ENCODE peak calls at places on chromosomes 1 and 21, in ten cellular contexts. C is upper lobe of right lung; W is NT2/D1; K is breast epithelium; L is kidney; N is CD8-positive, alpha-beta memory T cell; R is OCI-LY7; P is stomach; Y is transverse colon; F is iPS DF 6.9. H is an unnamed sample.
A peak's percentile ranks its signal among the peaks of the same experiment; 100 is the strongest.

GRCh38 chr1:243315933-243316332 is 60.1 kb downstream of the SDCCAG8 start:
- DNase-seq in C (no peak), W (no peak), K (no peak), L (no peak), N (no peak), R (no peak), P (no peak), Y (no peak), F (no peak), H (no peak)

GRCh38 chr21:25507522-25507921 is 99.8 kb downstream of the MRPL39 start:
- DNase-seq in C (no peak), W (no peak), K (no peak), L (no peak), N (no peak), R (no peak), P (no peak), Y (no peak), F (no peak), H (no peak)

GRCh38 chr1:37808369-37809319 is 636 bp upstream of the YRDC start:
- DNase-seq in C (peak; percentile 90), W (no peak), K (peak; percentile 30), L (peak; percentile 80), N (no peak), R (peak; percentile 37), P (peak; percentile 78), Y (peak; percentile 79), F (no peak), H (no peak)

GRCh38 chr21:38027901-38028300 is 111.6 kb upstream of the KCNJ6 start:
- DNase-seq in C (no peak), W (no peak), K (no peak), L (no peak), N (no peak), R (no peak), P (no peak), Y (no peak), F (no peak), H (no peak)

GRCh38 chr1:175889848-175890247 is 146.5 kb upstream of the TNR start:
- DNase-seq in C (no peak), W (no peak), K (no peak), L (no peak), N (no peak), R (no peak), P (no peak), Y (no peak), F (no peak), H (no peak)

GRCh38 chr1:97898948-97899347 is 21.9 kb downstream of the DPYD start:
- DNase-seq in C (no peak), W (no peak), K (no peak), L (no peak), N (no peak), R (no peak), P (no peak), Y (no peak), F (no peak), H (no peak)

GRCh38 chr1:180365039-180365438 is 135.0 kb downstream of the LHX4 start:
- DNase-seq in C (no peak), W (peak; percentile 15), K (no peak), L (no peak), N (no peak), R (peak; percentile 10), P (no peak), Y (no peak), F (no peak), H (no peak)

GRCh38 chr1:221913351-221913750 is 171.5 kb upstream of the DUSP10 start:
- DNase-seq in C (no peak), W (no peak), K (no peak), L (no peak), N (no peak), R (no peak), P (no peak), Y (no peak), F (no peak), H (no peak)

GRCh38 chr1:194952171-194952570 is 1656.1 kb downstream of the KCNT2 start:
- DNase-seq in C (no peak), W (no peak), K (no peak), L (no peak), N (no peak), R (no peak), P (no peak), Y (no peak), F (no peak), H (no peak)

GRCh38 chr1:158638905-158639304 is 33.8 kb downstream of the OR10Z1 start:
- DNase-seq in C (no peak), W (no peak), K (no peak), L (no peak), N (no peak), R (no peak), P (no peak), Y (no peak), F (no peak), H (no peak)

GRCh38 chr1:167627865-167628641 is 2.0 kb upstream of the RCSD1 start:
- DNase-seq in C (no peak), W (no peak), K (no peak), L (no peak), N (peak; percentile 79), R (peak; percentile 96), P (peak; percentile 60), Y (peak; percentile 67), F (no peak), H (peak; percentile 86)

GRCh38 chr21:37956772-37957171 is 40.5 kb upstream of the KCNJ6 start:
- DNase-seq in C (no peak), W (no peak), K (no peak), L (no peak), N (no peak), R (no peak), P (no peak), Y (no peak), F (no peak), H (no peak)

GRCh38 chr21:34004013-34004938 is 69.1 kb upstream of the MRPS6 start:
- DNase-seq in C (no peak), W (no peak), K (peak; percentile 71), L (no peak), N (no peak), R (no peak), P (no peak), Y (no peak), F (no peak), H (no peak)

GRCh38 chr1:197972406-197972805 is 55.2 kb downstream of the LHX9 start:
- DNase-seq in C (no peak), W (no peak), K (no peak), L (no peak), N (no peak), R (no peak), P (no peak), Y (no peak), F (no peak), H (no peak)

GRCh38 chr21:38796426-38796825 is 9.3 kb upstream of the ETS2 start:
- DNase-seq in C (no peak), W (no peak), K (no peak), L (peak; percentile 54), N (no peak), R (no peak), P (no peak), Y (no peak), F (no peak), H (no peak)

GRCh38 chr1:58900401-58900800 is 116.6 kb upstream of the JUN start:
- DNase-seq in C (no peak), W (no peak), K (no peak), L (no peak), N (no peak), R (no peak), P (no peak), Y (no peak), F (no peak), H (no peak)
- H3K4me1 ChIP-seq in C (peaks cover 69% of the 10 kb centered on the region), W (peaks cover 13% of the 10 kb centered on the region), K (no peaks in the 10 kb centered on the region), L (peaks cover 23% of the 10 kb centered on the region), N (peaks cover 21% of the 10 kb centered on the region), R (no peaks in the 10 kb centered on the region), P (peaks cover 50% of the 10 kb centered on the region), Y (peaks cover 59% of the 10 kb centered on the region), F (peaks cover 1% of the 10 kb centered on the region), H (peaks cover 21% of the 10 kb centered on the region)

GRCh38 chr21:14945176-14945575 is 119.6 kb downstream of the NRIP1 start:
- DNase-seq in C (no peak), W (no peak), K (no peak), L (no peak), N (no peak), R (no peak), P (no peak), Y (no peak), F (no peak), H (no peak)
- H3K4me1 ChIP-seq in C (peaks cover 9% of the 10 kb centered on the region), W (no peaks in the 10 kb centered on the region), K (no peaks in the 10 kb centered on the region), L (peaks cover 3% of the 10 kb centered on the region), N (no peaks in the 10 kb centered on the region), R (no peaks in the 10 kb centered on the region), P (no peaks in the 10 kb centered on the region), Y (no peaks in the 10 kb centered on the region), F (no peaks in the 10 kb centered on the region), H (no peaks in the 10 kb centered on the region)

GRCh38 chr1:154783976-154784375 is 86.1 kb downstream of the KCNN3 start:
- DNase-seq in C (no peak), W (no peak), K (no peak), L (no peak), N (no peak), R (no peak), P (no peak), Y (no peak), F (no peak), H (no peak)

GRCh38 chr1:154788241-154788870 is 81.7 kb downstream of the KCNN3 start:
- DNase-seq in C (peak; percentile 9), W (no peak), K (no peak), L (no peak), N (no peak), R (no peak), P (no peak), Y (no peak), F (no peak), H (no peak)

GRCh38 chr1:154784924-154785531 is 85.1 kb downstream of the KCNN3 start:
- DNase-seq in C (no peak), W (no peak), K (no peak), L (no peak), N (peak; percentile 53), R (peak; percentile 54), P (peak; percentile 56), Y (no peak), F (no peak), H (peak; percentile 65)

GRCh38 chr1:154787171-154787570 is 82.9 kb downstream of the KCNN3 start:
- DNase-seq in C (no peak), W (no peak), K (no peak), L (no peak), N (no peak), R (no peak), P (no peak), Y (no peak), F (no peak), H (no peak)

DNA sequence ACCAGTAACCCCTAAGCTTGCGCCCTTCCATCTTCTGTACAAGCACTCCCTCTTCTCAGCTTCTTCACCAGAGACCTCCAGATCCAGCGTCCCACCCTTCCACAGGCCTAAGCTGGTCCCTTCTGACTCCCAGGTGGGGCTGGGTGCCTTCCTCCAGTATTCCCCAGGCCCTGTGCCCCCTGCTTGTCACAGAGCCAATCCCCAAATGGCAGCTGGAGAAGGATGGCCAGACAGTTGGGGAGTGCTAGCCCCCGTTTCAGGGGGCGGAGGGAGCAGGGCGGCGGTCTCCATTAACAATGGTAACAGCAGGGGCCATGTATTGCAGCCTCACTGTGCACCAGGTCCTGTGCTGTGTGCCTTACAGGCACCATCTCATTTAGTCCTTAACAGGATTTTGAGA is 85.7 kb downstream of the KCNN3 start:
- DNase-seq in C (no peak), W (no peak), K (no peak), L (no peak), N (no peak), R (no peak), P (no peak), Y (no peak), F (no peak), H (no peak)
- H3K4me1 ChIP-seq in C (no peaks in the 10 kb centered on the region), W (peaks cover 24% of the 10 kb centered on the region), K (no peaks in the 10 kb centered on the region), L (no peaks in the 10 kb centered on the region), N (peaks cover 33% of the 10 kb centered on the region), R (peaks cover 19% of the 10 kb centered on the region), P (peaks cover 12% of the 10 kb centered on the region), Y (no peaks in the 10 kb centered on the region), F (no peaks in the 10 kb centered on the region), H (peaks cover 25% of the 10 kb centered on the region)

GRCh38 chr1:107390076-107390420 is 249.2 kb downstream of the NTNG1 start:
- DNase-seq in C (no peak), W (no peak), K (no peak), L (no peak), N (no peak), R (no peak), P (no peak), Y (no peak), F (no peak), H (no peak)
- H3K4me1 ChIP-seq in C (no peaks in the 10 kb centered on the region), W (no peaks in the 10 kb centered on the region), K (no peaks in the 10 kb centered on the region), L (no peaks in the 10 kb centered on the region), N (no peaks in the 10 kb centered on the region), R (peaks cover 19% of the 10 kb centered on the region), P (no peaks in the 10 kb centered on the region), Y (no peaks in the 10 kb centered on the region), F (peaks cover 5% of the 10 kb centered on the region), H (no peaks in the 10 kb centered on the region)